ENCODE peak calls at places on chromosomes 13 and 19, in nine cellular contexts. S is mammary epithelial cell, V is fibroblast of mammary gland, Q is gastrocnemius medialis, W is right lobe of liver, R is mucosa of descending colon, G is AG04450, X is right cardiac atrium, K is fibroblast of the aortic adventitia. L is an unnamed sample.
A peak's percentile ranks its signal among the peaks of the same experiment; 100 is the strongest.

GRCh38 chr19:33407140-33407551 is 33.6 kb downstream of the CEBPG start:
- DNase-seq in X (no peak), R (no peak), Q (no peak), K (no peak), W (no peak), G (no peak), S (no peak), V (no peak), L (no peak)

GRCh38 chr13:99998261-99998660 is 16.7 kb downstream of the ZIC2 start:
- DNase-seq in Q (no peak), G (no peak), S (no peak), R (no peak), X (no peak), W (no peak), V (no peak), K (no peak), L (no peak)

GRCh38 chr13:90197722-90198121 is 1149.8 kb upstream of the MIR17HG start:
- DNase-seq in G (no peak), K (no peak), V (peak; percentile 41), R (no peak), S (peak; percentile 45), W (no peak), X (no peak), Q (no peak), L (no peak)

GRCh38 chr13:82815791-82816190 is 1066.5 kb downstream of the SLITRK1 start:
- DNase-seq in W (no peak), G (no peak), K (no peak), R (no peak), V (no peak), S (no peak), X (no peak), Q (no peak), L (no peak)

GRCh38 chr19:12244370-12244769 is 50.3 kb downstream of the ZNF44 start:
- DNase-seq in R (no peak), W (no peak), G (no peak), S (no peak), X (no peak), Q (no peak), V (no peak), K (no peak), L (no peak)

GRCh38 chr19:10625003-10625761 is at the start of gene SLC44A2:
- DNase-seq in K (peak; percentile 51), S (peak; percentile 77), G (no peak), R (peak; percentile 97), Q (peak; percentile 82), W (peak; percentile 82), X (peak; percentile 83), V (peak; percentile 36), L (no peak)

GRCh38 chr13:53648673-53649072 is 620.1 kb downstream of the OLFM4 start:
- DNase-seq in S (no peak), X (no peak), G (no peak), K (no peak), W (no peak), R (no peak), Q (no peak), V (no peak), L (no peak)

GRCh38 chr19:17843428-17843827 is 4.4 kb downstream of the JAK3 start:
- DNase-seq in X (no peak), G (no peak), V (no peak), Q (no peak), S (no peak), K (no peak), R (no peak), W (no peak), L (no peak)

GRCh38 chr13:30872685-30873443 is 33.2 kb upstream of the MEDAG start:
- DNase-seq in S (peak; percentile 35), K (peak; percentile 92), R (no peak), X (peak; percentile 74), W (no peak), G (peak; percentile 71), V (peak; percentile 93), Q (no peak), L (peak; percentile 76)

GRCh38 chr19:42272989-42273406 is 3.9 kb downstream of the CIC start:
- DNase-seq in G (no peak), R (no peak), W (no peak), Q (no peak), K (no peak), X (no peak), S (no peak), V (no peak), L (no peak)

GRCh38 chr13:42574435-42575311 is 721 bp downstream of the TNFSF11 start:
- DNase-seq in S (no peak), V (no peak), X (no peak), Q (no peak), W (no peak), K (no peak), G (no peak), R (peak; percentile 35), L (no peak)

GRCh38 chr19:2732157-2732725 is 7.6 kb downstream of the SLC39A3 start:
- DNase-seq in S (no peak), Q (no peak), X (no peak), V (no peak), W (no peak), K (no peak), G (no peak), R (no peak), L (no peak)

GRCh38 chr19:33302974-33303790 is 848 bp upstream of the CEBPA start:
- DNase-seq in G (no peak), Q (no peak), X (peak; percentile 61), S (peak; percentile 54), V (peak; percentile 32), R (peak; percentile 76), K (peak; percentile 57), W (peak; percentile 70), L (no peak)

GRCh38 chr19:5147971-5148793 is 179.3 kb downstream of the KDM4B start:
- DNase-seq in X (peak; percentile 24), Q (peak; percentile 43), S (no peak), K (peak; percentile 54), G (no peak), V (peak; percentile 64), R (no peak), W (peak; percentile 46), L (no peak)

GRCh38 chr19:16397791-16398529 is 73.3 kb downstream of the KLF2 start:
- DNase-seq in X (no peak), G (no peak), Q (no peak), W (peak; percentile 37), R (no peak), V (no peak), K (peak; percentile 82), S (peak; percentile 30), L (no peak)

GRCh38 chr13:27919934-27920676 is at the start of gene PDX1:
- DNase-seq in Q (no peak), K (no peak), W (no peak), G (no peak), V (no peak), X (peak; percentile 27), S (peak; percentile 46), R (peak; percentile 85), L (no peak)

GRCh38 chr13:105466376-105466775 is 1069.1 kb downstream of the EFNB2 start:
- DNase-seq in K (no peak), V (no peak), Q (no peak), R (no peak), G (no peak), W (no peak), X (no peak), S (no peak), L (no peak)

GRCh38 chr19:56136362-56136761 is 4.7 kb upstream of the ZNF444 start:
- DNase-seq in X (no peak), G (no peak), V (no peak), W (no peak), Q (no peak), K (no peak), R (no peak), S (no peak), L (no peak)

GRCh38 chr19:22526661-22527272 is 104.6 kb upstream of the ZNF98 start:
- DNase-seq in X (no peak), G (no peak), R (no peak), W (no peak), K (no peak), Q (no peak), S (no peak), V (no peak), L (no peak)
- H3K4me3 ChIP-seq in X (no peak overlapping the region), G (no peak overlapping the region), R (no peak overlapping the region), W (no peak overlapping the region), K (no peak overlapping the region), Q (no peak overlapping the region), S (no peak overlapping the region), V (no peak overlapping the region), L (no peak overlapping the region)

DNA sequence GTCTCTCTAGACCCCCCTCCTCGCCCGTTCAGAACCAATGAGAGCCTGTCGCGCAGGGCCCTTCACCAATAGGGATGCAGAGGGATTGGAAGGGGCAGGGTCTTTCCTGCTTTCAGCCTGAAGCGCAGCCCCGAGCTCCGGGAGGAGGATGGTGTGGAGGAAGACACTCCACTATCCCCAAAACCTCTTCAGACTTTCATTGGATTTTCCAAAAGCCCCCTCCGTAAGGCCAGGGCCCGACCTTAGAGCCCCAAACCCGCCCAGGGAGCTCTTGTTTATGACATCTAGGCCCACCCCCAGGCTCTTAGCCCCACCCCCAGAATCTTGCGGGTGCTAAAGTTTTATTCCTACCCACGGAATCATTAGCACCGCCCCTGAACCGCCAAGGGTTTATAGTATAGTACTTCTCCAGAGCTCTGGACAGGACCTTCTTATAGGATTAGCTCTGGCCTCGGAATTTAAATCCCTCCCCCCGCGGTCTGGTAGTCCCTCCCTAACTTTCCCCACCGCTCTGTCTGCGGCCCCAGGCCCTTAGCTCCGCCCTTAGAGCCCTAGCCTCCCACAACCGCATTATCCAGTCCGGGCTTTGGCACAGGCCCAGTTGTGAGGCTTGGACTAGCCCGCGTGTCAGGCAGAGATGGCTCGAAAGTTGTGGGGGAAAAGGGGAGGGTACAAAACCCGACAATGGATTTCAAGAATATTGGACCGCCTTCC is 6.6 kb upstream of the EML2 start:
- DNase-seq in R (peak; percentile 83), W (peak; percentile 70), S (peak; percentile 70), K (peak; percentile 69), G (peak; percentile 62), Q (peak; percentile 46), V (peak; percentile 74), X (peak; percentile 79), L (peak; percentile 100)
- H3K4me3 ChIP-seq in R (no peak overlapping the region), W (peak overlapping the region; percentile 2), S (peak overlapping the region; percentile 17), K (peak overlapping the region; percentile 55), G (peak overlapping the region; percentile 56), Q (peak overlapping the region; percentile 55), V (peak overlapping the region; percentile 57), X (peak overlapping the region; percentile 51), L (peak overlapping the region; percentile 61)

DNA sequence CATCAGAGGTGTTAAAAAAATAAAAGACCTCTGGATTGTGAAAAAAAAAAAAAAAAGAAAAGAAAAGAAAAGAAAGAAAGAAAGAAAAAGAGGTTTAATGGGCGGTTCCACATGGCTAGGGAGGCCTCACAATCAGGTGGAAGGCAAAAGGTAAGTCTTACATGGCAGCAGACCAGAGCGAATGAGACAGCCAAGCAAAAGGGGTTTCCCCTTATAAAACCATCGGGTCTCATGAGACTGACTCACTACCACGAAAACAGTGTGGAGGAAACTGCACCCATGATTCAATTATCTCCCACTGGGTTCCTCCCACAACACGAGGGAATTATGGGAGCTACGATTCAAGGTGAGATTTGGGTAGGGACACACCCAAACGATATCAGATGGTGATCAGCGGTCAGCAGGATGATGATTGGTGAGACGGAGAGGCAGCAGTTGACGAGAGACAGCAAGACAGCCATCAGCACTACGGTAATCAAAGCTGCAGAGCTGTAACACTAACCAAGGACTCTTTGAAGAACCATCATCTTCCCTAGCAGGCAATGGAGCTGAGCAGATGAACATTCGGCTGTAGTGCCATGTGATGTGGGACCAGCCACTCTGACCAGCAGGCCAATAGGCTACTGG is 3.9 kb upstream of the CD209 start:
- DNase-seq in V (peak; percentile 18), W (no peak), Q (no peak), S (peak; percentile 57), X (no peak), G (no peak), K (no peak), R (no peak), L (no peak)
- H3K4me3 ChIP-seq in V (no peak overlapping the region), W (no peak overlapping the region), Q (no peak overlapping the region), S (no peak overlapping the region), X (no peak overlapping the region), G (no peak overlapping the region), K (no peak overlapping the region), R (no peak overlapping the region), L (no peak overlapping the region)

GRCh38 chr19:14526423-14526822 is 3.0 kb upstream of the TECR start:
- DNase-seq in R (no peak), Q (no peak), V (no peak), K (no peak), W (no peak), X (no peak), G (no peak), S (peak; percentile 72), L (no peak)
- H3K4me3 ChIP-seq in R (no peak overlapping the region), Q (no peak overlapping the region), V (no peak overlapping the region), K (no peak overlapping the region), W (no peak overlapping the region), X (no peak overlapping the region), G (no peak overlapping the region), S (no peak overlapping the region), L (no peak overlapping the region)

L was measured in retinal pigment epithelial cell.